ENCODE peak calls at places on chromosomes 6 and 20, in four cellular contexts. H is cerebellar cortex; Q is CD4-positive, CD25-positive, alpha-beta regulatory T cell; D is NB4. M is an unnamed sample.

GRCh38 chr6:84825461-84825860 is 61.1 kb upstream of the TBX18 start:
- DNase-seq in H (no peak), Q (no peak), D (peak), M (no peak)

GRCh38 chr6:152135755-152136448 is 328.4 kb downstream of the ESR1 start:
- DNase-seq in H (no peak), Q (no peak), D (no peak), M (no peak)

GRCh38 chr20:56626367-56627121 is 2.6 kb upstream of the TFAP2C start:
- DNase-seq in H (peak), Q (no peak), D (peak), M (no peak)

GRCh38 chr6:73353636-73354388 is at the start of gene DPPA5:
- DNase-seq in H (no peak), Q (no peak), D (no peak), M (no peak)

GRCh38 chr6:161268526-161269210 is 5.2 kb downstream of the AGPAT4 start:
- DNase-seq in H (no peak), Q (no peak), D (no peak), M (no peak)

GRCh38 chr6:39449022-39449421 is 126.5 kb upstream of the KCNK16 start:
- DNase-seq in H (no peak), Q (no peak), D (no peak), M (no peak)

GRCh38 chr6:2744206-2744771 is 6.4 kb downstream of the MYLK4 start:
- DNase-seq in H (peak), Q (no peak), D (no peak), M (no peak)

GRCh38 chr20:31693987-31694661 is 28.5 kb downstream of the BCL2L1 start:
- DNase-seq in H (peak), Q (no peak), D (no peak), M (no peak)

GRCh38 chr6:85015396-85015990 is 251.1 kb upstream of the TBX18 start:
- DNase-seq in H (peak), Q (peak), D (peak), M (no peak)

GRCh38 chr6:91691449-91691848 is 1104.6 kb upstream of the MAP3K7 start:
- DNase-seq in H (no peak), Q (no peak), D (no peak), M (no peak)

GRCh38 chr6:105167987-105168386 is 11.8 kb downstream of the POPDC3 start:
- DNase-seq in H (no peak), Q (no peak), D (no peak), M (no peak)

GRCh38 chr20:25580711-25581110 is 4.6 kb downstream of the NINL start:
- DNase-seq in H (no peak), Q (no peak), D (no peak), M (no peak)

GRCh38 chr20:4513720-4514119 is 208.0 kb upstream of the PRND start:
- DNase-seq in H (no peak), Q (no peak), D (no peak), M (no peak)

GRCh38 chr20:47124235-47124717 is 229.6 kb downstream of the EYA2 start:
- DNase-seq in H (no peak), Q (no peak), D (peak), M (no peak)

GRCh38 chr6:26205625-26206574 is 118.7 kb downstream of the HFE start:
- DNase-seq in H (peak), Q (peak), D (peak), M (peak)

GRCh38 chr20:61798632-61799031 is 267.0 kb downstream of the TAF4 start:
- DNase-seq in H (no peak), Q (no peak), D (no peak), M (no peak)

GRCh38 chr6:157461000-157461915 is 80.3 kb downstream of the ZDHHC14 start:
- DNase-seq in H (no peak), Q (peak), D (no peak), M (peak)

GRCh38 chr6:169724554-169725269 is 412 bp upstream of the PHF10 start:
- DNase-seq in H (peak), Q (peak), D (peak), M (peak)